ENCODE peak calls at places on chromosomes 7 and 10, in six cellular contexts. V is stomach, B is endothelial cell of umbilical vein, W is lung, S is HepG2, A is astrocyte. X is an unnamed sample.
A peak's percentile ranks its signal among the peaks of the same experiment; 100 is the strongest.

GRCh38 chr10:76647276-76647675 is 990.3 kb downstream of the KCNMA1 start:
- DNase-seq in A (peak; percentile 60), W (no peak), V (no peak), B (no peak), S (no peak), X (no peak)

GRCh38 chr10:110142965-110143364 is 64.4 kb upstream of the MXI1 start:
- DNase-seq in A (no peak), W (no peak), V (no peak), B (no peak), S (no peak), X (no peak)

GRCh38 chr7:83594076-83594475 is 54.9 kb downstream of the SEMA3E start:
- DNase-seq in B (no peak), W (no peak), V (no peak), A (no peak), S (no peak), X (no peak)

GRCh38 chr10:3775671-3776551 is 9.1 kb downstream of the KLF6 start:
- DNase-seq in S (no peak), A (peak; percentile 66), V (no peak), B (peak; percentile 65), W (no peak), X (peak; percentile 18)

GRCh38 chr10:77386833-77387232 is 250.8 kb downstream of the KCNMA1 start:
- DNase-seq in S (no peak), B (peak; percentile 82), A (peak; percentile 80), W (no peak), V (no peak), X (no peak)

GRCh38 chr10:480498-480927 is 209.0 kb downstream of the DIP2C start:
- DNase-seq in B (no peak), W (no peak), A (no peak), S (no peak), V (no peak), X (no peak)

GRCh38 chr7:157384301-157384700 is 47.5 kb downstream of the DNAJB6 start:
- DNase-seq in S (no peak), A (peak; percentile 23), V (peak; percentile 20), B (no peak), W (no peak), X (no peak)

GRCh38 chr7:157044151-157044687 is 33.8 kb upstream of the MNX1 start:
- DNase-seq in V (no peak), S (no peak), B (no peak), W (no peak), A (no peak), X (no peak)

GRCh38 chr10:4266387-4267083 is 481.5 kb upstream of the KLF6 start:
- DNase-seq in S (no peak), V (no peak), B (peak; percentile 49), W (no peak), A (peak; percentile 71), X (no peak)

GRCh38 chr7:19080076-19080475 is 37.4 kb downstream of the TWIST1 start:
- DNase-seq in B (no peak), W (no peak), V (no peak), A (no peak), S (no peak), X (no peak)

GRCh38 chr10:80204193-80204714 is 1.1 kb downstream of the ANXA11 start:
- DNase-seq in W (peak; percentile 66), V (peak; percentile 81), A (no peak), S (peak; percentile 16), B (no peak), X (peak; percentile 72)

GRCh38 chr10:23439920-23440875 is 1.3 kb downstream of the OTUD1 start:
- DNase-seq in A (peak; percentile 16), S (no peak), B (peak; percentile 32), W (no peak), V (peak; percentile 31), X (peak; percentile 26)

GRCh38 chr7:74206589-74207120 is 3.2 kb upstream of the LAT2 start:
- DNase-seq in B (peak; percentile 72), W (peak; percentile 84), S (peak; percentile 61), V (peak; percentile 93), A (peak; percentile 7), X (peak; percentile 59)

GRCh38 chr7:118080947-118081346 is 103.0 kb upstream of the LSM8 start:
- DNase-seq in A (peak; percentile 83), B (no peak), W (no peak), V (no peak), S (no peak), X (peak; percentile 44)

GRCh38 chr7:40922316-40922670 is 780.6 kb downstream of the INHBA start:
- DNase-seq in B (no peak), S (no peak), W (no peak), V (no peak), A (peak; percentile 77), X (peak; percentile 84)

GRCh38 chr10:42242135-42242805 is 396.1 kb downstream of the ZNF33B start:
- DNase-seq in V (no peak), B (no peak), A (no peak), W (no peak), S (no peak), X (peak; percentile 28)

GRCh38 chr7:116177009-116177408 is 33.3 kb upstream of the TES start:
- DNase-seq in W (no peak), V (no peak), B (no peak), S (no peak), A (peak; percentile 94), X (no peak)

GRCh38 chr7:37182011-37182478 is 266.6 kb downstream of the ELMO1 start:
- DNase-seq in S (peak; percentile 74), B (peak; percentile 79), V (peak; percentile 83), A (peak; percentile 31), W (peak; percentile 77), X (peak; percentile 52)

GRCh38 chr10:128035557-128035973 is 90.7 kb downstream of the MKI67 start:
- DNase-seq in V (peak; percentile 64), W (peak; percentile 45), A (no peak), S (no peak), B (peak; percentile 30), X (peak; percentile 30)

GRCh38 chr7:127440206-127440605 is 47.7 kb upstream of the ZNF800 start:
- DNase-seq in B (no peak), W (no peak), V (no peak), S (no peak), A (no peak), X (no peak)

GRCh38 chr7:127437241-127437640 is 44.7 kb upstream of the ZNF800 start:
- DNase-seq in V (no peak), W (no peak), S (no peak), B (no peak), A (no peak), X (no peak)

GRCh38 chr7:127437772-127438330 is 45.3 kb upstream of the ZNF800 start:
- DNase-seq in S (no peak), A (peak; percentile 83), W (no peak), V (no peak), B (no peak), X (no peak)

DNA sequence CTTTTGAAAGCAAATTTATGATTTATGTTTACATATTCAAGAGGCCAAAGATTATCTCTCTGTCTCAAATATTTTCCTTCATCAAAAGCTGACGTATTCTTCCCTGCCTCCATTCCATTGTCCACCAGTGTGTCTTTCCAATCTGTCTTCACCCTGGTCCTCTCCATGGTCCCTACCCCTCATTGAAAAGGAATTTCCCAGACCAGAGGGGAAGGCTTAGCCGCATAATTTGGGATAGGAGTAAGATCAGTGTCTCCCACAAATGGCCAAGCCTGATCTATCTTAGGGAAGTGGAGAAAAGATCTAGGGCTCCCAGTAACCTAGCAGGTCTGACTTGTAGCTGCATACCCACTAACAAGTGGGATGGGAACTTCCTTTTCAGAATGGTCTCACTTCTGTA is 46.3 kb upstream of the ZNF800 start:
- DNase-seq in V (no peak), S (no peak), W (no peak), B (no peak), A (peak; percentile 10), X (no peak)
- H3K9me3 ChIP-seq in V (no peaks in the 10 kb centered on the region), S (no peaks in the 10 kb centered on the region), W (peaks cover 2% of the 10 kb centered on the region), B (no peaks in the 10 kb centered on the region), A (no peaks in the 10 kb centered on the region), X (no peaks in the 10 kb centered on the region)

GRCh38 chr7:81446212-81446611 is 323.6 kb downstream of the HGF start:
- DNase-seq in B (no peak), W (no peak), V (no peak), A (no peak), S (no peak), X (no peak)

GRCh38 chr7:81441750-81442149 is 328.1 kb downstream of the HGF start:
- DNase-seq in A (no peak), S (no peak), W (no peak), B (no peak), V (no peak), X (no peak)

GRCh38 chr7:81449105-81449504 is 320.7 kb downstream of the HGF start:
- DNase-seq in W (no peak), A (no peak), B (no peak), V (no peak), S (no peak), X (no peak)

GRCh38 chr7:81445462-81445861 is 324.4 kb downstream of the HGF start:
- DNase-seq in W (no peak), A (no peak), S (no peak), V (no peak), B (no peak), X (no peak)

DNA sequence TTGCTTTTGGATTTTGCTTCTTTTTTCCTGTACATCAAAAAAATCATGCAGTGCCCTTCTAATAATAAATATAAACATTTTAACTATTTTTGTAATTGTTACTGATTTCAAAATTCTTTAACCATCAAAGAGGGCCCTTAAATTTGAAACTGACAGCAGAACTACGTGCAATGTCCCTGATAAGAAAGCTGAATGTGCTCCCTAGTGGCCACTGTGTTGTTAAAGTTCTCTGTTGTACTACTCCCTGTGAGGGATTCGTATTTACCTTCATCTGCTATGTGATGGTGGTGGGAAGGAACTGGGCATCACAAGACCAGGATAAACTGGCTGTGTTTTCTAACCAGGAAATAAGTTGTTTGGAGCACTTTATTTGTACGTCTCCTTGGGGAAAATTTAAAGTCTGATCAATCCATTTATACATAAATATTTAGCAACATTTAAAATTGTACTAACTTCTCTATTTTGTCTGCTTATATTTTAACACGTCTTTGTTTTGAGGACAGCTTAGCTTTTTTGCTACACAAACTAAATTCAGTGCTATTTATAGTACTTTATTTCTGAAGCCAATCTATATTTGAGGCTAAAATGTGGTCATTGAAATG is 322.4 kb downstream of the HGF start:
- DNase-seq in B (peak; percentile 14), A (peak; percentile 56), S (peak; percentile 27), V (no peak), W (no peak), X (no peak)
- H3K9me3 ChIP-seq in B (no peaks in the 10 kb centered on the region), A (no peaks in the 10 kb centered on the region), S (no peaks in the 10 kb centered on the region), V (no peaks in the 10 kb centered on the region), W (no peaks in the 10 kb centered on the region), X (no peaks in the 10 kb centered on the region)

GRCh38 chr10:71998840-71999194 is 34.6 kb downstream of the CHST3 start:
- DNase-seq in W (no peak), S (peak; percentile 70), V (peak; percentile 50), A (peak; percentile 74), B (peak; percentile 55), X (peak; percentile 42)

GRCh38 chr10:71996598-71997371 is 32.6 kb downstream of the CHST3 start:
- DNase-seq in V (no peak), S (no peak), A (no peak), B (no peak), W (no peak), X (no peak)

GRCh38 chr10:72000073-72001025 is 36.2 kb downstream of the CHST3 start:
- DNase-seq in V (peak; percentile 33), W (no peak), B (no peak), A (no peak), S (no peak), X (no peak)

GRCh38 chr10:71999360-72000072 is 35.3 kb downstream of the CHST3 start:
- DNase-seq in B (peak; percentile 55), A (peak; percentile 70), V (no peak), W (peak; percentile 46), S (no peak), X (no peak)

GRCh38 chr10:71998119-71998839 is 34.1 kb downstream of the CHST3 start:
- DNase-seq in A (no peak), B (no peak), W (no peak), V (peak; percentile 82), S (no peak), X (peak; percentile 32)
- H3K9me3 ChIP-seq in A (no peaks in the 10 kb centered on the region), B (no peaks in the 10 kb centered on the region), W (no peaks in the 10 kb centered on the region), V (no peaks in the 10 kb centered on the region), S (no peaks in the 10 kb centered on the region), X (no peaks in the 10 kb centered on the region)

GRCh38 chr10:99532194-99532593 is 548 bp upstream of the NKX2-3 start:
- DNase-seq in V (no peak), W (no peak), S (no peak), A (no peak), B (no peak), X (no peak)
- H3K9me3 ChIP-seq in V (no peaks in the 10 kb centered on the region), W (peaks cover 24% of the 10 kb centered on the region), S (no peaks in the 10 kb centered on the region), A (peaks cover 20% of the 10 kb centered on the region), B (no peaks in the 10 kb centered on the region), X (no peaks in the 10 kb centered on the region)